ENCODE peak calls at places on chromosomes 12 and 14, in six cellular contexts. One of them, this sample, is unnamed.

GRCh38 chr14:35898217-35898775 is 72.2 kb downstream of the BRMS1L start:
- DNase-seq in G401: no peak
- DNase-seq in heart right ventricle: no peak
- DNase-seq in type B pancreatic cell: no peak
- DNase-seq in lung microvascular endothelial cell: no peak
- DNase-seq in HCT116: no peak
- DNase-seq in this sample: no peak

GRCh38 chr14:60656755-60657608 is 7.7 kb upstream of the SIX1 start:
- DNase-seq in G401: no peak
- DNase-seq in heart right ventricle: peak
- DNase-seq in type B pancreatic cell: peak
- DNase-seq in lung microvascular endothelial cell: peak
- DNase-seq in HCT116: no peak
- DNase-seq in this sample: peak

GRCh38 chr14:104561661-104562495 is 17.7 kb upstream of the C14orf180 start:
- DNase-seq in G401: no peak
- DNase-seq in heart right ventricle: peak
- DNase-seq in type B pancreatic cell: no peak
- DNase-seq in lung microvascular endothelial cell: no peak
- DNase-seq in HCT116: no peak
- DNase-seq in this sample: no peak

GRCh38 chr12:128621304-128621703 is 202.5 kb downstream of the SLC15A4 start:
- DNase-seq in G401: no peak
- DNase-seq in heart right ventricle: no peak
- DNase-seq in type B pancreatic cell: no peak
- DNase-seq in lung microvascular endothelial cell: no peak
- DNase-seq in HCT116: no peak
- DNase-seq in this sample: no peak

GRCh38 chr12:50201987-50202521 is 34.9 kb upstream of the CERS5 start:
- DNase-seq in G401: no peak
- DNase-seq in heart right ventricle: no peak
- DNase-seq in type B pancreatic cell: no peak
- DNase-seq in lung microvascular endothelial cell: peak
- DNase-seq in HCT116: peak
- DNase-seq in this sample: no peak

GRCh38 chr14:34086358-34086757 is 135.5 kb upstream of the EGLN3 start:
- DNase-seq in G401: no peak
- DNase-seq in heart right ventricle: no peak
- DNase-seq in type B pancreatic cell: no peak
- DNase-seq in lung microvascular endothelial cell: no peak
- DNase-seq in HCT116: no peak
- DNase-seq in this sample: no peak

GRCh38 chr12:52900166-52900895 is 4.5 kb downstream of the KRT8 start:
- DNase-seq in G401: no peak
- DNase-seq in heart right ventricle: no peak
- DNase-seq in type B pancreatic cell: no peak
- DNase-seq in lung microvascular endothelial cell: no peak
- DNase-seq in HCT116: no peak
- DNase-seq in this sample: no peak

GRCh38 chr14:55562135-55562534 is 17.9 kb upstream of the KTN1 start:
- DNase-seq in G401: no peak
- DNase-seq in heart right ventricle: no peak
- DNase-seq in type B pancreatic cell: no peak
- DNase-seq in lung microvascular endothelial cell: no peak
- DNase-seq in HCT116: no peak
- DNase-seq in this sample: no peak

GRCh38 chr12:62720661-62721330 is 214.2 kb downstream of the PPM1H start:
- DNase-seq in G401: peak
- DNase-seq in heart right ventricle: no peak
- DNase-seq in type B pancreatic cell: no peak
- DNase-seq in lung microvascular endothelial cell: peak
- DNase-seq in HCT116: no peak
- DNase-seq in this sample: peak

GRCh38 chr14:105199093-105199492 is 18.0 kb upstream of the NUDT14 start:
- DNase-seq in G401: no peak
- DNase-seq in heart right ventricle: peak
- DNase-seq in type B pancreatic cell: no peak
- DNase-seq in lung microvascular endothelial cell: peak
- DNase-seq in HCT116: no peak
- DNase-seq in this sample: no peak

GRCh38 chr12:94714378-94714777 is 64.0 kb upstream of the TMCC3 start:
- DNase-seq in G401: no peak
- DNase-seq in heart right ventricle: no peak
- DNase-seq in type B pancreatic cell: no peak
- DNase-seq in lung microvascular endothelial cell: peak
- DNase-seq in HCT116: no peak
- DNase-seq in this sample: no peak

GRCh38 chr14:94451091-94451751 is 1.4 kb downstream of the SERPINA11 start:
- DNase-seq in G401: no peak
- DNase-seq in heart right ventricle: no peak
- DNase-seq in type B pancreatic cell: no peak
- DNase-seq in lung microvascular endothelial cell: no peak
- DNase-seq in HCT116: no peak
- DNase-seq in this sample: peak

GRCh38 chr12:59636945-59637656 is 41.3 kb downstream of the SLC16A7 start:
- DNase-seq in G401: no peak
- DNase-seq in heart right ventricle: no peak
- DNase-seq in type B pancreatic cell: no peak
- DNase-seq in lung microvascular endothelial cell: no peak
- DNase-seq in HCT116: no peak
- DNase-seq in this sample: no peak

GRCh38 chr14:90700928-90701776 is 115.1 kb downstream of the TTC7B start:
- DNase-seq in G401: no peak
- DNase-seq in heart right ventricle: no peak
- DNase-seq in type B pancreatic cell: no peak
- DNase-seq in lung microvascular endothelial cell: peak
- DNase-seq in HCT116: no peak
- DNase-seq in this sample: no peak

GRCh38 chr14:104115691-104116543 is 22.5 kb upstream of the KIF26A start:
- DNase-seq in G401: no peak
- DNase-seq in heart right ventricle: no peak
- DNase-seq in type B pancreatic cell: no peak
- DNase-seq in lung microvascular endothelial cell: no peak
- DNase-seq in HCT116: no peak
- DNase-seq in this sample: no peak

GRCh38 chr12:69751476-69751875 is 12.8 kb downstream of the RAB3IP start:
- DNase-seq in G401: no peak
- DNase-seq in heart right ventricle: no peak
- DNase-seq in type B pancreatic cell: no peak
- DNase-seq in lung microvascular endothelial cell: no peak
- DNase-seq in HCT116: no peak
- DNase-seq in this sample: no peak

GRCh38 chr12:2376855-2377657 is 324.3 kb downstream of the CACNA1C start:
- DNase-seq in G401: no peak
- DNase-seq in heart right ventricle: no peak
- DNase-seq in type B pancreatic cell: no peak
- DNase-seq in lung microvascular endothelial cell: no peak
- DNase-seq in HCT116: no peak
- DNase-seq in this sample: peak

GRCh38 chr12:113575386-113575785 is 103.7 kb upstream of the LHX5 start:
- DNase-seq in G401: no peak
- DNase-seq in heart right ventricle: no peak
- DNase-seq in type B pancreatic cell: no peak
- DNase-seq in lung microvascular endothelial cell: no peak
- DNase-seq in HCT116: no peak
- DNase-seq in this sample: no peak

GRCh38 chr12:53060721-53061276 is 10.9 kb downstream of the TNS2 start:
- DNase-seq in G401: no peak
- DNase-seq in heart right ventricle: peak
- DNase-seq in type B pancreatic cell: no peak
- DNase-seq in lung microvascular endothelial cell: no peak
- DNase-seq in HCT116: no peak
- DNase-seq in this sample: no peak

GRCh38 chr12:97375310-97375709 is 87.3 kb upstream of the RMST start:
- DNase-seq in G401: no peak
- DNase-seq in heart right ventricle: no peak
- DNase-seq in type B pancreatic cell: no peak
- DNase-seq in lung microvascular endothelial cell: no peak
- DNase-seq in HCT116: no peak
- DNase-seq in this sample: no peak

GRCh38 chr12:127230843-127231260 is 1036.1 kb upstream of the TMEM132C start:
- DNase-seq in G401: no peak
- DNase-seq in heart right ventricle: no peak
- DNase-seq in type B pancreatic cell: no peak
- DNase-seq in lung microvascular endothelial cell: peak
- DNase-seq in HCT116: peak
- DNase-seq in this sample: peak